ENCODE peak calls at places on chromosomes 11 and 22, in nine cellular contexts. L is spleen; B is DMS 273 treated with DMSO at 0.1 percent for 48 hours; S is T-cell; O is stimulated activated CD4-positive, alpha-beta T cell treated with anti-CD3 and anti-CD28 coated beads, Interleukin-2, amount 100 ng/mL, for 48 hours; U is fibroblast of gingiva; Q is SK-N-DZ; P is activated T-helper 1 cell treated with Interleukin-2 at 50 U/mL for 16 hours; J is stimulated activated CD8-positive, alpha-beta memory T cell treated with anti-CD3 and anti-CD28 coated beads, Interleukin-7, amount 100 ng/mL, for 1 hour. R is an unnamed sample.

GRCh38 chr11:12756101-12756500 is 81.9 kb downstream of the TEAD1 start:
- DNase-seq in O (no peak), J (no peak), U (no peak), Q (no peak), L (no peak), B (no peak), S (no peak), P (no peak), R (no peak)

GRCh38 chr11:2772544-2773031 is 72.8 kb upstream of the KCNQ1OT1 start:
- DNase-seq in L (peak; percentile 60), O (no peak), P (no peak), B (no peak), J (no peak), U (no peak), Q (no peak), S (no peak), R (no peak)

GRCh38 chr11:15815246-15816209 is 540.8 kb downstream of the SOX6 start:
- DNase-seq in B (no peak), U (peak; percentile 2), O (no peak), P (no peak), J (no peak), Q (no peak), S (no peak), L (no peak), R (no peak)

GRCh38 chr22:24421428-24421931 is 5.9 kb upstream of the ADORA2A start:
- DNase-seq in B (no peak), U (no peak), Q (peak; percentile 61), L (no peak), J (no peak), P (no peak), O (no peak), S (no peak), R (no peak)

GRCh38 chr11:134724779-134725140 is 312.7 kb upstream of the B3GAT1 start:
- DNase-seq in L (no peak), J (no peak), O (no peak), P (no peak), Q (no peak), U (no peak), B (no peak), S (no peak), R (no peak)

GRCh38 chr11:766941-767210 is 10.4 kb downstream of the GATD1 start:
- DNase-seq in O (no peak), L (no peak), J (no peak), B (no peak), Q (no peak), P (no peak), S (no peak), U (no peak), R (no peak)

GRCh38 chr11:120040136-120040840 is 97.6 kb downstream of the TRIM29 start:
- DNase-seq in Q (no peak), J (no peak), U (no peak), P (no peak), L (no peak), O (no peak), S (no peak), B (no peak), R (no peak)

GRCh38 chr22:27801197-27801615 is 350 bp downstream of the MN1 start:
- DNase-seq in P (no peak), O (peak; percentile 15), L (no peak), S (no peak), B (no peak), J (no peak), Q (no peak), U (peak; percentile 44), R (peak; percentile 33)

GRCh38 chr11:125287467-125288232 is 123.1 kb downstream of the PKNOX2 start:
- DNase-seq in P (no peak), L (no peak), B (peak; percentile 70), U (no peak), Q (no peak), S (no peak), J (no peak), O (no peak), R (peak; percentile 53)

GRCh38 chr22:47190276-47190956 is 428.0 kb downstream of the TBC1D22A start:
- DNase-seq in B (peak; percentile 1), O (no peak), U (no peak), J (no peak), S (peak; percentile 2), Q (no peak), L (peak; percentile 61), P (no peak), R (no peak)

GRCh38 chr22:35622132-35622913 is 5.2 kb upstream of the MB start:
- DNase-seq in B (no peak), L (no peak), O (no peak), Q (no peak), P (no peak), S (no peak), J (no peak), U (no peak), R (no peak)

GRCh38 chr11:66861051-66861773 is 4.3 kb downstream of the LRFN4 start:
- DNase-seq in L (no peak), B (no peak), S (no peak), P (no peak), O (no peak), Q (no peak), J (no peak), U (no peak), R (no peak)

GRCh38 chr22:18968011-18968749 is 32.1 kb upstream of the PRODH start:
- DNase-seq in B (no peak), Q (no peak), J (no peak), O (no peak), L (no peak), S (no peak), U (no peak), P (no peak), R (no peak)

GRCh38 chr22:43253839-43254238 is 66.9 kb upstream of the TTLL12 start:
- DNase-seq in O (no peak), P (no peak), S (no peak), B (no peak), Q (no peak), L (no peak), U (no peak), J (no peak), R (no peak)

GRCh38 chr11:117950999-117951961 is 22.1 kb upstream of the TMPRSS13 start:
- DNase-seq in L (peak; percentile 72), U (no peak), S (peak; percentile 17), J (no peak), O (no peak), Q (no peak), B (no peak), P (peak; percentile 18), R (no peak)

GRCh38 chr22:35341090-35341874 is 39.6 kb upstream of the HMOX1 start:
- DNase-seq in Q (no peak), L (no peak), P (no peak), O (no peak), J (no peak), B (no peak), S (no peak), U (no peak), R (no peak)

GRCh38 chr11:95147364-95147905 is 57.8 kb downstream of the ENDOD1 start:
- DNase-seq in S (no peak), J (no peak), O (no peak), B (no peak), L (no peak), P (no peak), U (peak; percentile 80), Q (peak; percentile 61), R (no peak)